ENCODE peak calls at places on chromosomes 7 and 10, in seven cellular contexts. S is uterus, F is aorta, A is upper lobe of right lung, M is suprapubic skin, E is hepatocyte, N is psoas muscle. J is an unnamed sample.

GRCh38 chr7:2759736-2760097 is 71.7 kb downstream of the AMZ1 start:
- DNase-seq in S (no peak), F (peak; percentile 65), A (no peak), M (no peak), E (no peak), N (peak; percentile 70), J (no peak)

GRCh38 chr10:35600193-35600592 is 4.9 kb upstream of the GJD4 start:
- DNase-seq in S (no peak), F (no peak), A (no peak), M (no peak), E (no peak), N (no peak), J (no peak)

GRCh38 chr7:81676813-81677212 is 93.0 kb downstream of the HGF start:
- DNase-seq in S (no peak), F (no peak), A (no peak), M (no peak), E (no peak), N (no peak), J (no peak)

GRCh38 chr10:133262696-133263095 is 14.0 kb downstream of the ADAM8 start:
- DNase-seq in S (no peak), F (no peak), A (no peak), M (no peak), E (no peak), N (no peak), J (no peak)

GRCh38 chr7:123944395-123944794 is 19.4 kb downstream of the SPAM1 start:
- DNase-seq in S (no peak), F (no peak), A (no peak), M (no peak), E (no peak), N (no peak), J (no peak)

GRCh38 chr7:139702313-139702731 is 75.5 kb downstream of the HIPK2 start:
- DNase-seq in S (no peak), F (no peak), A (no peak), M (no peak), E (no peak), N (no peak), J (no peak)

GRCh38 chr10:11823122-11823988 is at the start of gene PROSER2:
- DNase-seq in S (peak; percentile 17), F (peak; percentile 90), A (peak; percentile 84), M (peak; percentile 64), E (peak; percentile 86), N (peak; percentile 65), J (no peak)

GRCh38 chr10:107163904-107164861 is at the start of gene SORCS1:
- DNase-seq in S (no peak), F (no peak), A (peak; percentile 68), M (peak; percentile 61), E (peak; percentile 77), N (no peak), J (no peak)

GRCh38 chr10:19683965-19684364 is 132.3 kb upstream of the PLXDC2 start:
- DNase-seq in S (no peak), F (no peak), A (no peak), M (no peak), E (no peak), N (no peak), J (no peak)

GRCh38 chr10:68301790-68302502 is 29.9 kb upstream of the HNRNPH3 start:
- DNase-seq in S (no peak), F (no peak), A (no peak), M (no peak), E (peak; percentile 61), N (no peak), J (no peak)

GRCh38 chr10:122343135-122343800 is 31.2 kb upstream of the PLEKHA1 start:
- DNase-seq in S (no peak), F (no peak), A (no peak), M (no peak), E (no peak), N (no peak), J (no peak)

GRCh38 chr10:124415210-124415609 is 3.5 kb downstream of the OAT start:
- DNase-seq in S (no peak), F (no peak), A (no peak), M (peak; percentile 10), E (no peak), N (no peak), J (no peak)

GRCh38 chr7:156554488-156554887 is 86.1 kb upstream of the RNF32 start:
- DNase-seq in S (no peak), F (no peak), A (no peak), M (no peak), E (no peak), N (no peak), J (no peak)

GRCh38 chr10:74836855-74837254 is 10.5 kb downstream of the KAT6B start:
- DNase-seq in S (no peak), F (no peak), A (no peak), M (no peak), E (no peak), N (no peak), J (no peak)

GRCh38 chr10:74837750-74838149 is 11.3 kb downstream of the KAT6B start:
- DNase-seq in S (no peak), F (no peak), A (no peak), M (no peak), E (no peak), N (no peak), J (no peak)

GRCh38 chr10:74842301-74842700 is 15.9 kb downstream of the KAT6B start:
- DNase-seq in S (no peak), F (no peak), A (no peak), M (no peak), E (no peak), N (no peak), J (no peak)

GRCh38 chr10:74839708-74840107 is 13.3 kb downstream of the KAT6B start:
- DNase-seq in S (no peak), F (no peak), A (no peak), M (no peak), E (no peak), N (no peak), J (no peak)

DNA sequence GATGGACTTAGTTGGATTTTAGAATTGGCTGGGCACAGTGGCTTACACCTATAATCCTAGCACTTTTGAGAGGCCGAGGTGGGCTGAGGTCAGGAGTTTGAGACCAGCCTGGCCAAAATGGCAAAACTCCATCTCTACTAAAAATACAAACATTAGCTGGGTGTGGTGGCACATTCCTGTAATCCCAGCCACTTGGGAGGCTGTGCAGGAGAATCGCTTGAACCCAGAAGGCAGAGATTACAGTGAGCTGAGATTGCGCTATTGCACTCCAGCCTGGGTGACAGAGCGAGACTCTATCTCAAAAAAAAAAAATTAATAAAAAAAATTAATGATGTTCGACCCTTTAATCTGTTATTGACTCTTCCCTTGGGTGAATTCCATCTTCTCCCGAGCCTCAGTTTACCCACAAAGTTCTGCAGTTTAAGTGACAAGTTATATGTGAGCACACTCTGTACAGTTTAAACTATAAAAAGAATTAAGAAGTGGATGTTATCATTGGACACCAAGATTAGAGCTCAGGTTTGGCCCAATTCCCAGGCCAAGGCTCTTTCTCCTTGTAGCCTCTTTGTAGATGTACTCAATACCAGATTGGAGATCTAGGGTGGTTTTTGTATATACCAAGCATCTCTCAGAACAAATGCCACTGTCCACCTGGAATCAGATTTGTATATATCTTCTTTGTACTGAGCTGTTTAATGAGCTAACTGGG is 15.0 kb downstream of the KAT6B start:
- DNase-seq in S (no peak), F (no peak), A (no peak), M (no peak), E (no peak), N (no peak), J (no peak)
- H3K27ac ChIP-seq in S (no peak overlapping the region), F (no peak overlapping the region), A (no peak overlapping the region), M (no peak overlapping the region), E (no peak overlapping the region), N (peak overlapping the region; percentile 20), J (no peak overlapping the region)

GRCh38 chr7:55150709-55151108 is 131.9 kb downstream of the EGFR start:
- DNase-seq in S (no peak), F (no peak), A (no peak), M (no peak), E (no peak), N (peak; percentile 80), J (no peak)
- H3K4me1 ChIP-seq in S (no peaks in the 10 kb centered on the region), F (no peaks in the 10 kb centered on the region), A (no peaks in the 10 kb centered on the region), M (no peaks in the 10 kb centered on the region), E (no peaks in the 10 kb centered on the region), N (peaks cover 38% of the 10 kb centered on the region), J (no peaks in the 10 kb centered on the region)

GRCh38 chr7:108456845-108457540 is 757 bp upstream of the NRCAM start:
- DNase-seq in S (no peak), F (no peak), A (no peak), M (no peak), E (no peak), N (no peak), J (no peak)
- H3K4me3 ChIP-seq in S (no peak overlapping the region), F (no peak overlapping the region), A (peak overlapping the region; percentile 49), M (peak overlapping the region; percentile 63), E (peak overlapping the region; percentile 83), N (peak overlapping the region; percentile 63), J (no peak overlapping the region)

GRCh38 chr7:36021367-36021766 is 131.7 kb upstream of the EEPD1 start:
- DNase-seq in S (no peak), F (no peak), A (no peak), M (no peak), E (no peak), N (no peak), J (no peak)
- H3K27ac ChIP-seq in S (no peak overlapping the region), F (no peak overlapping the region), A (no peak overlapping the region), M (no peak overlapping the region), E (no peak overlapping the region), N (no peak overlapping the region), J (no peak overlapping the region)

GRCh38 chr7:99123571-99124033 is 20.3 kb downstream of the SMURF1 start:
- DNase-seq in S (no peak), F (no peak), A (no peak), M (no peak), E (no peak), N (no peak), J (no peak)

GRCh38 chr7:99122762-99123161 is 21.1 kb downstream of the SMURF1 start:
- DNase-seq in S (no peak), F (no peak), A (no peak), M (no peak), E (no peak), N (no peak), J (no peak)

GRCh38 chr7:99120916-99121315 is 23.0 kb downstream of the SMURF1 start:
- DNase-seq in S (no peak), F (no peak), A (no peak), M (no peak), E (no peak), N (no peak), J (no peak)

GRCh38 chr7:99121496-99122021 is 22.3 kb downstream of the SMURF1 start:
- DNase-seq in S (no peak), F (no peak), A (no peak), M (no peak), E (no peak), N (no peak), J (no peak)

GRCh38 chr7:99120503-99120902 is 23.4 kb downstream of the SMURF1 start:
- DNase-seq in S (no peak), F (no peak), A (no peak), M (no peak), E (no peak), N (no peak), J (no peak)
- H3K4me1 ChIP-seq in S (no peaks in the 10 kb centered on the region), F (peaks cover 4% of the 10 kb centered on the region), A (peaks cover 64% of the 10 kb centered on the region), M (peaks cover 58% of the 10 kb centered on the region), E (peaks cover 13% of the 10 kb centered on the region), N (peaks cover 45% of the 10 kb centered on the region), J (peaks cover 10% of the 10 kb centered on the region)

DNA sequence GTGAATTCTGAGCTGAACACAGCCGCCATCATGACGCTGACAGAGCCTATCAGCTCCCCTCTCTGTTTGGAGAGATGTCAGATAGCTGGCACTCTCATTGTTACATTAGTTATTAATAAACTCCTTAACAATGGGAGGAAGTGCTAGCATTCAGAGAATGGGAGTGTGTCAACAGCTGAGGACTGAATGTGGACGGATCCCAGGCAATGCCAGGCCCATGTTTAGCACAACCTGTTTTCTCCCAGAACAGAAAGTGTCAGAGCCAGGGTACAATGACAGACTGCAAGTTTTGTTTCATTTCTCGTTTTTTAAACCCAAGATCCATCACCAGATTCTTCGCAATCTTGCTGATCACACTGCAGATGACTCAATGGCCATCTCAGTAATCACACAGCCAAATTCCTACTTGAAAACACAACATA is 99.6 kb downstream of the PRPF18 start:
- DNase-seq in S (no peak), F (no peak), A (no peak), M (no peak), E (no peak), N (no peak), J (no peak)
- H3K4me3 ChIP-seq in S (no peak overlapping the region), F (no peak overlapping the region), A (no peak overlapping the region), M (no peak overlapping the region), E (no peak overlapping the region), N (no peak overlapping the region), J (no peak overlapping the region)